ENCODE peak calls at places on chromosomes 2 and 18, in eight cellular contexts. W, Q, B, S, V, O, C and D are unnamed samples.

GRCh38 chr18:58526425-58527115 is 102.3 kb downstream of the ALPK2 start:
- DNase-seq in W (no peak), Q (no peak), B (no peak), S (no peak), V (no peak), O (no peak), C (no peak), D (no peak)

GRCh38 chr2:16010011-16010410 is 69.7 kb downstream of the MYCN start:
- DNase-seq in W (no peak), Q (no peak), B (no peak), S (no peak), V (no peak), O (no peak), C (no peak), D (no peak)

GRCh38 chr2:171004833-171005232 is 75.8 kb downstream of the GORASP2 start:
- DNase-seq in W (no peak), Q (no peak), B (no peak), S (no peak), V (no peak), O (no peak), C (no peak), D (no peak)

GRCh38 chr2:144052103-144052502 is 467.8 kb downstream of the ZEB2 start:
- DNase-seq in W (no peak), Q (peak), B (no peak), S (no peak), V (no peak), O (no peak), C (no peak), D (no peak)

GRCh38 chr2:152054593-152054992 is 44.3 kb downstream of the CACNB4 start:
- DNase-seq in W (no peak), Q (peak), B (peak), S (no peak), V (no peak), O (no peak), C (no peak), D (no peak)

GRCh38 chr2:104638162-104638561 is 215.8 kb upstream of the POU3F3 start:
- DNase-seq in W (no peak), Q (no peak), B (no peak), S (no peak), V (no peak), O (no peak), C (no peak), D (no peak)

GRCh38 chr2:54999182-54999581 is 51.1 kb downstream of the RTN4 start:
- DNase-seq in W (no peak), Q (peak), B (peak), S (no peak), V (peak), O (no peak), C (no peak), D (no peak)

GRCh38 chr2:1605102-1605501 is 139.2 kb downstream of the PXDN start:
- DNase-seq in W (no peak), Q (peak), B (no peak), S (peak), V (no peak), O (no peak), C (no peak), D (no peak)

GRCh38 chr2:188628989-188629889 is 337.6 kb downstream of the GULP1 start:
- DNase-seq in W (no peak), Q (peak), B (peak), S (peak), V (no peak), O (no peak), C (no peak), D (no peak)

GRCh38 chr2:12057436-12058166 is 311.2 kb downstream of the LPIN1 start:
- DNase-seq in W (no peak), Q (no peak), B (no peak), S (no peak), V (no peak), O (no peak), C (no peak), D (no peak)

GRCh38 chr2:170883683-170884082 is 45.4 kb upstream of the GORASP2 start:
- DNase-seq in W (no peak), Q (no peak), B (no peak), S (no peak), V (no peak), O (no peak), C (no peak), D (no peak)

GRCh38 chr18:44130365-44130942 is 550.2 kb upstream of the SETBP1 start:
- DNase-seq in W (peak), Q (peak), B (no peak), S (peak), V (peak), O (no peak), C (peak), D (peak)

GRCh38 chr2:182784058-182784706 is 68.1 kb downstream of the DNAJC10 start:
- DNase-seq in W (no peak), Q (no peak), B (no peak), S (no peak), V (no peak), O (no peak), C (no peak), D (no peak)

GRCh38 chr18:1018211-1018651 is 113.6 kb downstream of the ADCYAP1 start:
- DNase-seq in W (no peak), Q (no peak), B (no peak), S (no peak), V (peak), O (no peak), C (no peak), D (no peak)

GRCh38 chr18:67266591-67267237 is 249.8 kb downstream of the DSEL start:
- DNase-seq in W (no peak), Q (peak), B (peak), S (no peak), V (no peak), O (no peak), C (no peak), D (no peak)

GRCh38 chr2:154243685-154244084 is 372.0 kb downstream of the GALNT13 start:
- DNase-seq in W (no peak), Q (no peak), B (no peak), S (no peak), V (no peak), O (no peak), C (no peak), D (no peak)

GRCh38 chr2:212709287-212709686 is 170.7 kb upstream of the ERBB4 start:
- DNase-seq in W (no peak), Q (no peak), B (no peak), S (no peak), V (no peak), O (no peak), C (no peak), D (no peak)

GRCh38 chr2:198308368-198308767 is 504.0 kb downstream of the PLCL1 start:
- DNase-seq in W (no peak), Q (no peak), B (no peak), S (no peak), V (no peak), O (no peak), C (no peak), D (no peak)

GRCh38 chr2:54666131-54666637 is 57.3 kb upstream of the EML6 start:
- DNase-seq in W (no peak), Q (peak), B (no peak), S (no peak), V (peak), O (no peak), C (peak), D (no peak)

GRCh38 chr2:127594116-127594591 is 51.8 kb upstream of the GPR17 start:
- DNase-seq in W (no peak), Q (no peak), B (no peak), S (no peak), V (no peak), O (peak), C (no peak), D (peak)

GRCh38 chr18:48453330-48454063 is 44.3 kb upstream of the ZBTB7C start:
- DNase-seq in W (no peak), Q (no peak), B (no peak), S (peak), V (no peak), O (no peak), C (no peak), D (no peak)

GRCh38 chr18:61546598-61546997 is 213.4 kb downstream of the CDH20 start:
- DNase-seq in W (no peak), Q (peak), B (peak), S (no peak), V (no peak), O (no peak), C (no peak), D (no peak)

GRCh38 chr2:39942970-39943369 is 163.9 kb upstream of the THUMPD2 start:
- DNase-seq in W (no peak), Q (peak), B (no peak), S (no peak), V (no peak), O (no peak), C (no peak), D (no peak)

GRCh38 chr2:68798574-68798973 is 64.0 kb downstream of the ARHGAP25 start:
- DNase-seq in W (no peak), Q (peak), B (no peak), S (no peak), V (no peak), O (no peak), C (no peak), D (no peak)

GRCh38 chr2:127143851-127144782 is 37.2 kb upstream of the BIN1 start:
- DNase-seq in W (peak), Q (peak), B (no peak), S (peak), V (no peak), O (no peak), C (peak), D (peak)

GRCh38 chr2:101295895-101296294 is 12.6 kb downstream of the RNF149 start:
- DNase-seq in W (no peak), Q (peak), B (no peak), S (no peak), V (no peak), O (no peak), C (no peak), D (no peak)

GRCh38 chr2:193793914-193794313 is 1599.2 kb upstream of the TMEFF2 start:
- DNase-seq in W (no peak), Q (peak), B (no peak), S (no peak), V (no peak), O (no peak), C (no peak), D (no peak)

GRCh38 chr2:48508461-48509124 is 21.4 kb upstream of the STON1 start:
- DNase-seq in W (no peak), Q (peak), B (no peak), S (peak), V (no peak), O (no peak), C (no peak), D (peak)

GRCh38 chr2:173159794-173160463 is 84.3 kb downstream of the MAP3K20 start:
- DNase-seq in W (peak), Q (peak), B (peak), S (peak), V (no peak), O (peak), C (peak), D (no peak)